ENCODE peak calls at places on chromosomes 5 and 9, in eight cellular contexts. O, P, V, G, F, L, T and N are unnamed samples.

GRCh38 chr9:22374021-22374420 is 72.6 kb upstream of the DMRTA1 start:
- DNase-seq in O (no peak), P (no peak), V (no peak), G (no peak), F (no peak), L (no peak), T (no peak), N (no peak)

GRCh38 chr5:11044581-11044980 is 283.5 kb upstream of the DAP start:
- DNase-seq in O (no peak), P (no peak), V (no peak), G (no peak), F (no peak), L (no peak), T (no peak), N (no peak)

GRCh38 chr9:122225323-122226141 is 3.2 kb downstream of the LHX6 start:
- DNase-seq in O (no peak), P (no peak), V (no peak), G (no peak), F (no peak), L (no peak), T (no peak), N (no peak)

GRCh38 chr9:88682431-88682831 is 147.5 kb downstream of the NXNL2 start:
- DNase-seq in O (no peak), P (no peak), V (no peak), G (no peak), F (no peak), L (no peak), T (no peak), N (no peak)

GRCh38 chr9:84271004-84271886 is 69.3 kb downstream of the SLC28A3 start:
- DNase-seq in O (no peak), P (peak), V (no peak), G (peak), F (no peak), L (peak), T (no peak), N (no peak)

GRCh38 chr5:178069909-178070308 is 43.4 kb upstream of the N4BP3 start:
- DNase-seq in O (peak), P (peak), V (no peak), G (peak), F (no peak), L (peak), T (peak), N (peak)

GRCh38 chr9:91711755-91712591 is 238.1 kb downstream of the ROR2 start:
- DNase-seq in O (peak), P (peak), V (peak), G (peak), F (no peak), L (no peak), T (no peak), N (no peak)

GRCh38 chr5:169945831-169946261 is 34.4 kb downstream of the INSYN2B start:
- DNase-seq in O (peak), P (no peak), V (no peak), G (no peak), F (peak), L (peak), T (no peak), N (no peak)